ENCODE peak calls at places on chromosomes 3 and 15, in nine cellular contexts. One of them, this sample, is unnamed.

GRCh38 chr3:132445812-132446211 is 28.5 kb downstream of the DNAJC13 start:
- DNase-seq in ovary: no peak
- DNase-seq in HepG2: no peak
- DNase-seq in transverse colon: no peak
- DNase-seq in A549: peak
- DNase-seq in stomach: no peak
- DNase-seq in esophagus muscularis mucosa: no peak
- DNase-seq in tibial nerve: no peak
- DNase-seq in upper lobe of left lung: no peak
- DNase-seq in this sample: no peak

GRCh38 chr15:77032647-77033416 is 37.9 kb downstream of the PSTPIP1 start:
- DNase-seq in ovary: no peak
- DNase-seq in stomach: peak
- DNase-seq in HepG2: no peak
- DNase-seq in esophagus muscularis mucosa: no peak
- DNase-seq in upper lobe of left lung: no peak
- DNase-seq in tibial nerve: no peak
- DNase-seq in A549: no peak
- DNase-seq in transverse colon: peak
- DNase-seq in this sample: no peak

GRCh38 chr15:35254052-35254451 is 169.0 kb upstream of the NANOGP8 start:
- DNase-seq in esophagus muscularis mucosa: no peak
- DNase-seq in transverse colon: no peak
- DNase-seq in A549: no peak
- DNase-seq in upper lobe of left lung: no peak
- DNase-seq in tibial nerve: no peak
- DNase-seq in HepG2: no peak
- DNase-seq in stomach: no peak
- DNase-seq in ovary: no peak
- DNase-seq in this sample: no peak

GRCh38 chr3:11711826-11712225 is 68.1 kb upstream of the VGLL4 start:
- DNase-seq in esophagus muscularis mucosa: no peak
- DNase-seq in A549: no peak
- DNase-seq in tibial nerve: no peak
- DNase-seq in stomach: no peak
- DNase-seq in transverse colon: no peak
- DNase-seq in HepG2: no peak
- DNase-seq in upper lobe of left lung: no peak
- DNase-seq in ovary: no peak
- DNase-seq in this sample: no peak

GRCh38 chr15:96703087-96703486 is 372.6 kb downstream of the NR2F2 start:
- DNase-seq in upper lobe of left lung: no peak
- DNase-seq in tibial nerve: no peak
- DNase-seq in HepG2: no peak
- DNase-seq in A549: no peak
- DNase-seq in transverse colon: no peak
- DNase-seq in esophagus muscularis mucosa: no peak
- DNase-seq in ovary: no peak
- DNase-seq in stomach: no peak
- DNase-seq in this sample: no peak

GRCh38 chr3:134008630-134009156 is 21.0 kb downstream of the SLCO2A1 start:
- DNase-seq in transverse colon: no peak
- DNase-seq in esophagus muscularis mucosa: no peak
- DNase-seq in upper lobe of left lung: no peak
- DNase-seq in tibial nerve: no peak
- DNase-seq in HepG2: no peak
- DNase-seq in ovary: no peak
- DNase-seq in A549: peak
- DNase-seq in stomach: no peak
- DNase-seq in this sample: no peak

GRCh38 chr3:72976182-72976825 is 20.3 kb upstream of the PPP4R2 start:
- DNase-seq in transverse colon: no peak
- DNase-seq in tibial nerve: no peak
- DNase-seq in ovary: no peak
- DNase-seq in HepG2: no peak
- DNase-seq in A549: no peak
- DNase-seq in upper lobe of left lung: no peak
- DNase-seq in esophagus muscularis mucosa: no peak
- DNase-seq in stomach: no peak
- DNase-seq in this sample: no peak

GRCh38 chr3:120364821-120365220 is 15.7 kb upstream of the LRRC58 start:
- DNase-seq in A549: no peak
- DNase-seq in transverse colon: no peak
- DNase-seq in esophagus muscularis mucosa: no peak
- DNase-seq in stomach: no peak
- DNase-seq in HepG2: no peak
- DNase-seq in ovary: no peak
- DNase-seq in tibial nerve: no peak
- DNase-seq in upper lobe of left lung: no peak
- DNase-seq in this sample: no peak

GRCh38 chr15:52728899-52729298 is 49.7 kb upstream of the ATOSA start:
- DNase-seq in transverse colon: no peak
- DNase-seq in tibial nerve: no peak
- DNase-seq in ovary: no peak
- DNase-seq in upper lobe of left lung: no peak
- DNase-seq in stomach: no peak
- DNase-seq in esophagus muscularis mucosa: no peak
- DNase-seq in A549: no peak
- DNase-seq in HepG2: no peak
- DNase-seq in this sample: no peak

DNA sequence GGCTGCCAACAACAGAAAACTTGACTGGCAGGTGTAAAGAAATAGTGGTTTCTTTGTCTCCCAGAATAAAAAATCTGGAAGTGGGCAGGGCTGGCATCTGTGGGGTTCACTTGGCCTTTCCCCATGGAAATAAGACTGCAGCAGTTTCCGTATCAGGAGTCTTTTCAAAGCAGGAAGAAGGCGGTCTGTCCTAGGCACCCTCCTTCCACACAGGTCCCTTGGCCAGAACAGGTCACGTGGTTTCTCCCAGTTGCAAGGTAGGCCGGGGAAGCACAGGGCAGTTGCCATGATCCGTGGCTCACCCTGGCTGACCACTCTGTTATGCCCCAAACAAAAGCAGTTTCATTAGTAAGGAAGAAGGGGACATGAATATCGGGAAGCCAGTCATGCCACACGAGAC is 45.4 kb downstream of the ZDHHC19 start:
- DNase-seq in esophagus muscularis mucosa: no peak
- DNase-seq in A549: no peak
- DNase-seq in ovary: no peak
- DNase-seq in upper lobe of left lung: no peak
- DNase-seq in transverse colon: no peak
- DNase-seq in stomach: no peak
- DNase-seq in tibial nerve: no peak
- DNase-seq in HepG2: no peak
- DNase-seq in this sample: no peak
- TF ChIP-seq EP300 in esophagus muscularis mucosa: no peak
- TF ChIP-seq EP300 in A549: no peak
- TF ChIP-seq EP300 in ovary: no peak
- TF ChIP-seq EP300 in upper lobe of left lung: no peak
- TF ChIP-seq EP300 in transverse colon: no peak
- TF ChIP-seq EP300 in stomach: no peak
- TF ChIP-seq EP300 in tibial nerve: no peak
- TF ChIP-seq EP300 in HepG2: no peak
- TF ChIP-seq EP300 in this sample: no peak

GRCh38 chr3:151301787-151302186 is 14.8 kb downstream of the GPR87 start:
- DNase-seq in tibial nerve: no peak
- DNase-seq in stomach: no peak
- DNase-seq in ovary: no peak
- DNase-seq in HepG2: no peak
- DNase-seq in A549: no peak
- DNase-seq in upper lobe of left lung: no peak
- DNase-seq in esophagus muscularis mucosa: no peak
- DNase-seq in transverse colon: no peak
- DNase-seq in this sample: no peak
- TF ChIP-seq EP300 in tibial nerve: no peak
- TF ChIP-seq EP300 in stomach: no peak
- TF ChIP-seq EP300 in ovary: no peak
- TF ChIP-seq EP300 in HepG2: no peak
- TF ChIP-seq EP300 in A549: no peak
- TF ChIP-seq EP300 in upper lobe of left lung: no peak
- TF ChIP-seq EP300 in esophagus muscularis mucosa: no peak
- TF ChIP-seq EP300 in transverse colon: no peak
- TF ChIP-seq EP300 in this sample: no peak

GRCh38 chr15:80367094-80367493 is 37.1 kb upstream of the ARNT2 start:
- DNase-seq in upper lobe of left lung: no peak
- DNase-seq in HepG2: peak
- DNase-seq in esophagus muscularis mucosa: no peak
- DNase-seq in tibial nerve: no peak
- DNase-seq in stomach: no peak
- DNase-seq in ovary: no peak
- DNase-seq in transverse colon: no peak
- DNase-seq in A549: peak
- DNase-seq in this sample: no peak
- TF ChIP-seq EP300 in upper lobe of left lung: no peak
- TF ChIP-seq EP300 in HepG2: no peak
- TF ChIP-seq EP300 in esophagus muscularis mucosa: no peak
- TF ChIP-seq EP300 in tibial nerve: no peak
- TF ChIP-seq EP300 in stomach: no peak
- TF ChIP-seq EP300 in ovary: no peak
- TF ChIP-seq EP300 in transverse colon: no peak
- TF ChIP-seq EP300 in A549: no peak
- TF ChIP-seq EP300 in this sample: no peak

DNA sequence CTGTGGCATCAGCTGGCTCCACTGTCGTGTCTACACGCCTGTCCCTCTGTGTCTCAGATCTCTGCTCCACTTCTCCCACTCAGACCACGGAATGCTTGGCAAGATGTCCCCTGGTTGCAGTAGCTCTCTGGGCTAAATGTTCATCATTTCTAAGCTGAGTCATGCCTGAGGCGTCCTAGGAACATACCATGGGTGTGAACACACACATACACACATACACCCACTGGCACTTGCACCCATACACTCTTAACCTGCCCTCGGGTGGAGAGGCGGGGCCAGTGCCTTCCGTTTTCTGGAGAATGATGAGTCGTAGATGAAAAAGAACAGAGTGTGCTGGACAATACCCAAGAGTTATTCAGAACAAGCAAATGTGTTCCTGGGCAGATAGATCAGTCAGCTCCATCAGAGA is 72.4 kb downstream of the SENP2 start:
- DNase-seq in transverse colon: peak
- DNase-seq in tibial nerve: peak
- DNase-seq in stomach: peak
- DNase-seq in upper lobe of left lung: no peak
- DNase-seq in ovary: peak
- DNase-seq in HepG2: peak
- DNase-seq in esophagus muscularis mucosa: peak
- DNase-seq in A549: peak
- DNase-seq in this sample: no peak
- TF ChIP-seq EP300 in transverse colon: peak
- TF ChIP-seq EP300 in tibial nerve: peak
- TF ChIP-seq EP300 in stomach: no peak
- TF ChIP-seq EP300 in upper lobe of left lung: peak
- TF ChIP-seq EP300 in ovary: peak
- TF ChIP-seq EP300 in HepG2: no peak
- TF ChIP-seq EP300 in esophagus muscularis mucosa: no peak
- TF ChIP-seq EP300 in A549: no peak
- TF ChIP-seq EP300 in this sample: peak

DNA sequence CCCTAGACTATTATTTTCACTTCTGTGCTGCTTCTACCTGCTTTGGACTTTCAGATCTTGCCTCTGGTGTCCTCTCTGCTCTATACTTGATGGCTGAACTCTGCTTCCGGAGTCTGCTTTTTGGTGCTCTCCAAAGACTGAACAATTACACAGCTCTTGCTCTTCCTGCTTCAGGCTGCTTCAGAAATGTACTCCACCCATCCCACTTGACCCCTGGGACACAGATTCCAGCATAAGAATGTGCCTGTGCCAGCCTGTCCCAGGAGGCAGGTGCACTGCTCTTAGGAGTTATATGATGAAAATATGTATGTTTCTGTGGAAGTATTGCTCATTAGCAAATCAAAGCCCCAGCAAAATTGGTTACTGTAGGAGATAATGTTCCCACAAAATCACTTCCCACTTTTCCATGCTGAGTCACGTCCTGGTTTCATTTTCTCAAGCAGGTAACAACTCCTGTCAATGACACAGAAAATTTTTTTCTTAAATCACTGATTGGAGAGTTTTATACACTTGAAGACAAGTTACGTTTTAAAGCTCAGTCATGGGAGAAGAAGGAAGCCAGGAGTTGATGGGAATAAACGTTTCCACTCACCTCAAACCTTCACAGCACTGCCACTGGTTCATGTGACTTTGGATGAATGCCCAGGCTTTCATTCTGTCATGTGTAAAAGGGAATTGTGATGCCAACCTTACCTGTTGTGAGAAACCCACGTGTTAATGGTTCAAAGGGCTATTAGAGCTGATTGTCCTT is 239.4 kb upstream of the ZPLD1 start:
- DNase-seq in HepG2: no peak
- DNase-seq in tibial nerve: no peak
- DNase-seq in stomach: peak
- DNase-seq in transverse colon: peak
- DNase-seq in A549: peak
- DNase-seq in ovary: no peak
- DNase-seq in upper lobe of left lung: no peak
- DNase-seq in esophagus muscularis mucosa: no peak
- DNase-seq in this sample: no peak
- TF ChIP-seq EP300 in HepG2: no peak
- TF ChIP-seq EP300 in tibial nerve: no peak
- TF ChIP-seq EP300 in stomach: no peak
- TF ChIP-seq EP300 in transverse colon: no peak
- TF ChIP-seq EP300 in A549: no peak
- TF ChIP-seq EP300 in ovary: no peak
- TF ChIP-seq EP300 in upper lobe of left lung: peak
- TF ChIP-seq EP300 in esophagus muscularis mucosa: no peak
- TF ChIP-seq EP300 in this sample: no peak

DNA sequence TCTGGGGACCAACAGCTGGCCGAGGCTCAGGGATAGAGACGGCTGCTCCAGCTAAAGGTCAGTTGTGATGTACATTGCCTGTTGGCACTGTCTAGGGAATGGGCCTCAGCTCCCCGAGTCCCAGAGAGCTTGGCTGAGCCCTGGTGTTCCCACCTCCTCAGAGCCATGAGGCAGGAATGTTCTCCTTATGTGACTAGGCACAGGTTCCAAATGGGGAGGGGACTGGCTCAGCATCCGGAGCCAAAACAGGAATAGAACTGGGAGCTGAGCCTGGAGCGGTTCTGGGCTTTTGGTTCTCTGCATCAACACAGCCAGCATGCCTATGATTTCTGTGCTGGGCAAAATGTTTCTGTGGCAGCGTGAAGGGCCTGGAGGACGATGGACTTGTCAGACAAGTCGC is at the start of gene FAM131A:
- DNase-seq in transverse colon: peak
- DNase-seq in HepG2: no peak
- DNase-seq in esophagus muscularis mucosa: peak
- DNase-seq in tibial nerve: peak
- DNase-seq in stomach: no peak
- DNase-seq in A549: no peak
- DNase-seq in upper lobe of left lung: no peak
- DNase-seq in ovary: peak
- DNase-seq in this sample: no peak
- TF ChIP-seq EP300 in transverse colon: no peak
- TF ChIP-seq EP300 in HepG2: no peak
- TF ChIP-seq EP300 in esophagus muscularis mucosa: no peak
- TF ChIP-seq EP300 in tibial nerve: no peak
- TF ChIP-seq EP300 in stomach: no peak
- TF ChIP-seq EP300 in A549: no peak
- TF ChIP-seq EP300 in upper lobe of left lung: no peak
- TF ChIP-seq EP300 in ovary: no peak
- TF ChIP-seq EP300 in this sample: no peak

GRCh38 chr3:117252208-117252607 is 542.6 kb downstream of the TUSC7 start:
- DNase-seq in ovary: no peak
- DNase-seq in transverse colon: no peak
- DNase-seq in A549: peak
- DNase-seq in esophagus muscularis mucosa: no peak
- DNase-seq in HepG2: no peak
- DNase-seq in tibial nerve: no peak
- DNase-seq in upper lobe of left lung: no peak
- DNase-seq in stomach: no peak
- DNase-seq in this sample: no peak
- TF ChIP-seq EP300 in ovary: no peak
- TF ChIP-seq EP300 in transverse colon: no peak
- TF ChIP-seq EP300 in A549: no peak
- TF ChIP-seq EP300 in esophagus muscularis mucosa: no peak
- TF ChIP-seq EP300 in HepG2: no peak
- TF ChIP-seq EP300 in tibial nerve: no peak
- TF ChIP-seq EP300 in upper lobe of left lung: no peak
- TF ChIP-seq EP300 in stomach: no peak
- TF ChIP-seq EP300 in this sample: no peak

This sample was measured in suprapubic skin.